ENCODE peak calls at places on chromosomes 2 and 18, in ten cellular contexts. A is CD8-positive, alpha-beta T cell; G is WERI-Rb-1; P is omental fat pad; X is MCF 10A; J is fibroblast of pulmonary artery; Z is foreskin fibroblast; Q is body of pancreas; N is HepG2; Y is fibroblast of lung. S is an unnamed sample.

GRCh38 chr18:32911660-32912284 is 138.9 kb upstream of the KLHL14 start:
- DNase-seq in A (no peak), G (no peak), P (no peak), X (peak; percentile 9), J (no peak), Z (peak; percentile 79), Q (no peak), N (no peak), Y (peak; percentile 34), S (no peak)

GRCh38 chr18:31512203-31512764 is 14.3 kb downstream of the DSG2 start:
- DNase-seq in A (no peak), G (no peak), P (no peak), X (peak; percentile 87), J (peak; percentile 83), Z (no peak), Q (peak; percentile 20), N (peak; percentile 97), Y (peak; percentile 48), S (no peak)

GRCh38 chr2:206368484-206368883 is 74.8 kb upstream of the ADAM23 start:
- DNase-seq in A (no peak), G (no peak), P (no peak), X (no peak), J (no peak), Z (peak; percentile 2), Q (no peak), N (no peak), Y (no peak), S (no peak)

GRCh38 chr2:120346667-120347358 is 877 bp downstream of the INHBB start:
- DNase-seq in A (no peak), G (no peak), P (no peak), X (no peak), J (peak; percentile 55), Z (peak; percentile 75), Q (no peak), N (no peak), Y (peak; percentile 47), S (no peak)

GRCh38 chr2:191847764-191848163 is 876 bp upstream of the CAVIN2 start:
- DNase-seq in A (no peak), G (no peak), P (no peak), X (no peak), J (no peak), Z (no peak), Q (no peak), N (no peak), Y (no peak), S (no peak)

GRCh38 chr2:84970956-84971798 is at the start of gene KCMF1:
- DNase-seq in A (peak; percentile 72), G (peak; percentile 85), P (no peak), X (peak; percentile 69), J (peak; percentile 65), Z (peak; percentile 87), Q (peak; percentile 83), N (no peak), Y (peak; percentile 71), S (peak; percentile 38)

GRCh38 chr2:215843579-215843978 is 169.8 kb downstream of the MREG start:
- DNase-seq in A (no peak), G (no peak), P (no peak), X (peak; percentile 84), J (peak; percentile 74), Z (peak; percentile 96), Q (peak; percentile 20), N (peak; percentile 38), Y (peak; percentile 81), S (no peak)

GRCh38 chr2:121530210-121530562 is 494 bp upstream of the RNU4ATAC start:
- DNase-seq in A (no peak), G (peak; percentile 79), P (peak; percentile 44), X (no peak), J (peak; percentile 76), Z (peak; percentile 86), Q (peak; percentile 81), N (peak; percentile 87), Y (no peak), S (peak; percentile 73)

GRCh38 chr2:45983213-45983612 is 314.0 kb upstream of the EPAS1 start:
- DNase-seq in A (no peak), G (no peak), P (no peak), X (no peak), J (no peak), Z (no peak), Q (no peak), N (no peak), Y (no peak), S (no peak)

GRCh38 chr2:178392215-178392614 is 58.8 kb downstream of the PRKRA start:
- DNase-seq in A (no peak), G (no peak), P (no peak), X (peak; percentile 32), J (peak; percentile 31), Z (peak; percentile 83), Q (no peak), N (no peak), Y (no peak), S (no peak)

GRCh38 chr2:12718662-12719399 is 2.1 kb downstream of the TRIB2 start:
- DNase-seq in A (peak; percentile 37), G (no peak), P (no peak), X (peak; percentile 38), J (peak; percentile 39), Z (peak; percentile 56), Q (no peak), N (no peak), Y (peak; percentile 33), S (peak; percentile 11)
- TF ChIP-seq CTCF in A (no peak), G (no peak), P (no peak), X (no peak), J (no peak), Z (no peak), Q (no peak), N (no peak), Y (no peak), S (no peak)

GRCh38 chr2:106342801-106343200 is 125.4 kb downstream of the RGPD3 start:
- DNase-seq in A (no peak), G (no peak), P (no peak), X (no peak), J (no peak), Z (no peak), Q (no peak), N (no peak), Y (no peak), S (no peak)
- TF ChIP-seq CTCF in A (no peak), G (no peak), P (no peak), X (no peak), J (no peak), Z (no peak), Q (no peak), N (no peak), Y (no peak), S (no peak)

GRCh38 chr2:105989070-105989469 is 205.0 kb downstream of the UXS1 start:
- DNase-seq in A (no peak), G (no peak), P (no peak), X (no peak), J (no peak), Z (no peak), Q (no peak), N (no peak), Y (no peak), S (no peak)

GRCh38 chr2:105990624-105991023 is 203.5 kb downstream of the UXS1 start:
- DNase-seq in A (no peak), G (no peak), P (no peak), X (no peak), J (no peak), Z (no peak), Q (no peak), N (no peak), Y (peak; percentile 6), S (no peak)
- TF ChIP-seq CTCF in A (no peak), G (no peak), P (no peak), X (no peak), J (no peak), Z (no peak), Q (no peak), N (peak; percentile 39), Y (no peak), S (no peak)

GRCh38 chr18:40159141-40160017 is 1795.7 kb upstream of the PIK3C3 start:
- DNase-seq in A (no peak), G (no peak), P (no peak), X (peak; percentile 62), J (peak; percentile 78), Z (peak; percentile 67), Q (no peak), N (peak; percentile 35), Y (peak; percentile 80), S (peak; percentile 5)
- TF ChIP-seq CTCF in A (no peak), G (peak; percentile 58), P (no peak), X (peak; percentile 55), J (peak; percentile 84), Z (peak; percentile 63), Q (no peak), N (peak; percentile 48), Y (peak; percentile 79), S (peak; percentile 44)

S was measured in endothelial cell.